ENCODE peak calls at places on chromosome 2, in four cellular contexts. One of them, this sample, is unnamed.

GRCh38 chr2:94987074-94988020 is 38.2 kb upstream of the MAL start:
- DNase-seq in nephron progenitor cell: no peak
- DNase-seq in HTR-8/SVneo: no peak
- DNase-seq in kidney tubule cell: no peak
- DNase-seq in this sample: no peak

GRCh38 chr2:240432430-240432819 is 3.0 kb upstream of the GPC1 start:
- DNase-seq in nephron progenitor cell: no peak
- DNase-seq in HTR-8/SVneo: no peak
- DNase-seq in kidney tubule cell: no peak
- DNase-seq in this sample: no peak

GRCh38 chr2:241499146-241499965 is 9.0 kb downstream of the STK25 start:
- DNase-seq in nephron progenitor cell: no peak
- DNase-seq in HTR-8/SVneo: no peak
- DNase-seq in kidney tubule cell: no peak
- DNase-seq in this sample: no peak

GRCh38 chr2:152405206-152406118 is 70.5 kb downstream of the FMNL2 start:
- DNase-seq in nephron progenitor cell: no peak
- DNase-seq in HTR-8/SVneo: no peak
- DNase-seq in kidney tubule cell: peak; percentile 81
- DNase-seq in this sample: no peak

GRCh38 chr2:20611077-20611843 is 39.6 kb downstream of the HS1BP3 start:
- DNase-seq in nephron progenitor cell: no peak
- DNase-seq in HTR-8/SVneo: no peak
- DNase-seq in kidney tubule cell: peak; percentile 92
- DNase-seq in this sample: no peak

GRCh38 chr2:98058191-98058975 is 28.6 kb upstream of the VWA3B start:
- DNase-seq in nephron progenitor cell: no peak
- DNase-seq in HTR-8/SVneo: no peak
- DNase-seq in kidney tubule cell: no peak
- DNase-seq in this sample: no peak

GRCh38 chr2:134163336-134163735 is 90.5 kb upstream of the MGAT5 start:
- DNase-seq in nephron progenitor cell: no peak
- DNase-seq in HTR-8/SVneo: no peak
- DNase-seq in kidney tubule cell: no peak
- DNase-seq in this sample: no peak

GRCh38 chr2:145020694-145021093 is 500.8 kb upstream of the ZEB2 start:
- DNase-seq in nephron progenitor cell: no peak
- DNase-seq in HTR-8/SVneo: no peak
- DNase-seq in kidney tubule cell: peak; percentile 35
- DNase-seq in this sample: no peak

GRCh38 chr2:129016972-129017371 is 698.3 kb upstream of the HS6ST1 start:
- DNase-seq in nephron progenitor cell: no peak
- DNase-seq in HTR-8/SVneo: no peak
- DNase-seq in kidney tubule cell: no peak
- DNase-seq in this sample: no peak

GRCh38 chr2:128454980-128455709 is 136.5 kb upstream of the HS6ST1 start:
- DNase-seq in nephron progenitor cell: no peak
- DNase-seq in HTR-8/SVneo: no peak
- DNase-seq in kidney tubule cell: no peak
- DNase-seq in this sample: no peak

GRCh38 chr2:144502356-144502755 is 17.6 kb downstream of the ZEB2 start:
- DNase-seq in nephron progenitor cell: no peak
- DNase-seq in HTR-8/SVneo: no peak
- DNase-seq in kidney tubule cell: no peak
- DNase-seq in this sample: no peak

GRCh38 chr2:224219781-224220180 is 180.7 kb upstream of the SERPINE2 start:
- DNase-seq in nephron progenitor cell: no peak
- DNase-seq in HTR-8/SVneo: no peak
- DNase-seq in kidney tubule cell: no peak
- DNase-seq in this sample: no peak